ENCODE peak calls at places on chromosomes 11 and 22, in five cellular contexts. One of them, this sample, is unnamed. For H3K36me3, the result is how much of the 10 kb centered on the place peaks cover.

GRCh38 chr22:19448076-19448607 is 631 bp upstream of the C22orf39 start:
- DNase-seq in ovary: no peak
- DNase-seq in breast epithelium: no peak
- DNase-seq in heart left ventricle: no peak
- DNase-seq in Peyer's patch: peak
- DNase-seq in this sample: no peak

GRCh38 chr11:72249961-72250360 is 6.0 kb upstream of the PHOX2A start:
- DNase-seq in Peyer's patch: no peak
- DNase-seq in ovary: no peak
- DNase-seq in heart left ventricle: no peak
- DNase-seq in breast epithelium: no peak
- DNase-seq in this sample: no peak

GRCh38 chr11:79173615-79174014 is 267.2 kb downstream of the TENM4 start:
- DNase-seq in heart left ventricle: peak
- DNase-seq in breast epithelium: no peak
- DNase-seq in Peyer's patch: no peak
- DNase-seq in ovary: peak
- DNase-seq in this sample: no peak

GRCh38 chr11:112516771-112517170 is 256.1 kb upstream of the PLET1 start:
- DNase-seq in heart left ventricle: no peak
- DNase-seq in ovary: no peak
- DNase-seq in breast epithelium: no peak
- DNase-seq in Peyer's patch: no peak
- DNase-seq in this sample: no peak

GRCh38 chr11:79963886-79964660 is 523.2 kb upstream of the TENM4 start:
- DNase-seq in Peyer's patch: no peak
- DNase-seq in breast epithelium: no peak
- DNase-seq in heart left ventricle: no peak
- DNase-seq in ovary: no peak
- DNase-seq in this sample: no peak

GRCh38 chr11:2797741-2798361 is 87.7 kb downstream of the CDKN1C start:
- DNase-seq in Peyer's patch: peak
- DNase-seq in breast epithelium: no peak
- DNase-seq in ovary: peak
- DNase-seq in heart left ventricle: no peak
- DNase-seq in this sample: no peak

GRCh38 chr11:120208012-120208441 is 2.8 kb upstream of the OAF start:
- DNase-seq in heart left ventricle: no peak
- DNase-seq in Peyer's patch: no peak
- DNase-seq in breast epithelium: no peak
- DNase-seq in ovary: no peak
- DNase-seq in this sample: no peak

GRCh38 chr11:66692871-66693331 is 15.2 kb upstream of the RBM4B start:
- DNase-seq in ovary: no peak
- DNase-seq in heart left ventricle: no peak
- DNase-seq in Peyer's patch: no peak
- DNase-seq in breast epithelium: no peak
- DNase-seq in this sample: no peak

GRCh38 chr11:14537134-14537599 is 17.0 kb upstream of the PSMA1 start:
- DNase-seq in ovary: no peak
- DNase-seq in breast epithelium: no peak
- DNase-seq in Peyer's patch: peak
- DNase-seq in heart left ventricle: no peak
- DNase-seq in this sample: no peak

GRCh38 chr11:61309739-61310138 is 14.6 kb upstream of the VWCE start:
- DNase-seq in ovary: no peak
- DNase-seq in Peyer's patch: no peak
- DNase-seq in heart left ventricle: no peak
- DNase-seq in breast epithelium: no peak
- DNase-seq in this sample: no peak

GRCh38 chr11:67271548-67272284 is 5.4 kb downstream of the GRK2 start:
- DNase-seq in ovary: no peak
- DNase-seq in breast epithelium: no peak
- DNase-seq in heart left ventricle: peak
- DNase-seq in Peyer's patch: peak
- DNase-seq in this sample: no peak

GRCh38 chr11:28654191-28654590 is 546.0 kb downstream of the METTL15 start:
- DNase-seq in ovary: no peak
- DNase-seq in Peyer's patch: no peak
- DNase-seq in heart left ventricle: no peak
- DNase-seq in breast epithelium: no peak
- DNase-seq in this sample: no peak

GRCh38 chr22:41092847-41093371 is 517 bp downstream of the EP300 start:
- DNase-seq in ovary: no peak
- DNase-seq in Peyer's patch: peak
- DNase-seq in breast epithelium: no peak
- DNase-seq in heart left ventricle: peak
- DNase-seq in this sample: no peak

GRCh38 chr11:29300441-29300840 is 716.4 kb downstream of the KCNA4 start:
- DNase-seq in Peyer's patch: no peak
- DNase-seq in heart left ventricle: no peak
- DNase-seq in breast epithelium: no peak
- DNase-seq in ovary: no peak
- DNase-seq in this sample: no peak

GRCh38 chr11:72069200-72069599 is 11.1 kb downstream of the NUMA1 start:
- DNase-seq in Peyer's patch: no peak
- DNase-seq in heart left ventricle: no peak
- DNase-seq in ovary: no peak
- DNase-seq in breast epithelium: no peak
- DNase-seq in this sample: no peak

GRCh38 chr22:38401336-38402084 is 53.5 kb downstream of the KCNJ4 start:
- DNase-seq in heart left ventricle: no peak
- DNase-seq in Peyer's patch: no peak
- DNase-seq in ovary: no peak
- DNase-seq in breast epithelium: peak
- DNase-seq in this sample: no peak

GRCh38 chr22:50226224-50227165 is 18.3 kb downstream of the TUBGCP6 start:
- DNase-seq in heart left ventricle: no peak
- DNase-seq in breast epithelium: no peak
- DNase-seq in ovary: no peak
- DNase-seq in Peyer's patch: no peak
- DNase-seq in this sample: no peak

GRCh38 chr22:39723463-39723862 is 152.9 kb downstream of the CACNA1I start:
- DNase-seq in heart left ventricle: no peak
- DNase-seq in breast epithelium: no peak
- DNase-seq in ovary: no peak
- DNase-seq in Peyer's patch: no peak
- DNase-seq in this sample: no peak

GRCh38 chr11:58805065-58805464 is 39.4 kb downstream of the GLYATL2 start:
- DNase-seq in ovary: no peak
- DNase-seq in Peyer's patch: no peak
- DNase-seq in breast epithelium: no peak
- DNase-seq in heart left ventricle: no peak
- DNase-seq in this sample: no peak

GRCh38 chr11:83026229-83026628 is 45.5 kb downstream of the RAB30 start:
- DNase-seq in breast epithelium: no peak
- DNase-seq in Peyer's patch: no peak
- DNase-seq in heart left ventricle: no peak
- DNase-seq in ovary: no peak
- DNase-seq in this sample: no peak
- H3K36me3 ChIP-seq in breast epithelium: under half
- H3K36me3 ChIP-seq in Peyer's patch: under half
- H3K36me3 ChIP-seq in heart left ventricle: under half
- H3K36me3 ChIP-seq in ovary: under half
- H3K36me3 ChIP-seq in this sample: under half

DNA sequence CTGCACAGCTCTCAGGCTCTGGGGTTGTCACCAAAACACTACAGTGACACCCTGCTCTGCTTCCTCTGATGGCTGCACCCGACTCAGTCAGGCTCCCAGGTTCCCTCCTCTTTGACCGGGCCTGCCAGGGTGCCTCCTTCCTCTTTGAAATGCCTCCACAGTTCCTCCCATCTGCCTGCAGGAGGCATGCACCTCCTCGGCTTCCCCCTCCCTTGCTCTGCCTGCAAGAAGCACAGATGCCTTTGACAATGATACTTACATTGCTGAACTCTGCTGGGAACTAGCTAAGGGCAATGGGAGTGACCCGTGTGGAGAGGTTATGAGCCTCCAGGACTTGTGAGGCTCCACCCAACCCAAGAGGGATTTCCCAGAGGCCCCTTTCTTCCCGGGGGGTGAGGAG is 674.1 kb downstream of the OPCML start:
- DNase-seq in heart left ventricle: no peak
- DNase-seq in Peyer's patch: no peak
- DNase-seq in ovary: no peak
- DNase-seq in breast epithelium: no peak
- DNase-seq in this sample: no peak
- TF ChIP-seq CTCF in heart left ventricle: no peak
- TF ChIP-seq CTCF in Peyer's patch: peak
- TF ChIP-seq CTCF in ovary: no peak
- TF ChIP-seq CTCF in breast epithelium: no peak
- TF ChIP-seq CTCF in this sample: no peak

GRCh38 chr11:65014146-65014960 is at the start of gene ARL2:
- DNase-seq in ovary: no peak
- DNase-seq in heart left ventricle: no peak
- DNase-seq in breast epithelium: no peak
- DNase-seq in Peyer's patch: no peak
- DNase-seq in this sample: no peak
- H3K36me3 ChIP-seq in ovary: under half
- H3K36me3 ChIP-seq in heart left ventricle: under half
- H3K36me3 ChIP-seq in breast epithelium: under half
- H3K36me3 ChIP-seq in Peyer's patch: under half
- H3K36me3 ChIP-seq in this sample: under half

DNA sequence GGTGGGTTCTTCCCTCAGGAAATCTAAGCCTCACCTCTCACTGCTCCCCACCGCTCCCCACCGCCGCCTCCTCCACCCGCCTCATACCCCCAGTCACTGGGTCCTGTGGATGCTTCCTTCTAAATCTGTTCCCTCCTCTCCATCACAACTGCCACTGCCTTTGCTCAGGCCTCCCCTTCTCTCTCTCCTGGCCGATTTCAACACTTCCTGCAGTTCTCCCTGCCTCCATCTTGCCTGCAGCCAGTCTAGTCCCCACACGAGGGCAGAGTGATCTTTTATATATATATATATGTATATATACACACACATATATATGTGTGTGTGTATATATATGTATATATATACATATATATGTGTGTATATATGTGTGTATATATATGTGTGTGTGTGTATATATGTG is 27.8 kb downstream of the CREB3L1 start:
- DNase-seq in ovary: no peak
- DNase-seq in heart left ventricle: no peak
- DNase-seq in Peyer's patch: no peak
- DNase-seq in breast epithelium: no peak
- DNase-seq in this sample: no peak
- TF ChIP-seq CTCF in ovary: no peak
- TF ChIP-seq CTCF in heart left ventricle: no peak
- TF ChIP-seq CTCF in Peyer's patch: no peak
- TF ChIP-seq CTCF in breast epithelium: no peak
- TF ChIP-seq CTCF in this sample: no peak

GRCh38 chr22:29827091-29827490 is 11.0 kb downstream of the ASCC2 start:
- DNase-seq in ovary: no peak
- DNase-seq in Peyer's patch: no peak
- DNase-seq in breast epithelium: no peak
- DNase-seq in heart left ventricle: no peak
- DNase-seq in this sample: no peak
- H3K36me3 ChIP-seq in ovary: under half
- H3K36me3 ChIP-seq in Peyer's patch: under half
- H3K36me3 ChIP-seq in breast epithelium: under half
- H3K36me3 ChIP-seq in heart left ventricle: under half
- H3K36me3 ChIP-seq in this sample: under half

DNA sequence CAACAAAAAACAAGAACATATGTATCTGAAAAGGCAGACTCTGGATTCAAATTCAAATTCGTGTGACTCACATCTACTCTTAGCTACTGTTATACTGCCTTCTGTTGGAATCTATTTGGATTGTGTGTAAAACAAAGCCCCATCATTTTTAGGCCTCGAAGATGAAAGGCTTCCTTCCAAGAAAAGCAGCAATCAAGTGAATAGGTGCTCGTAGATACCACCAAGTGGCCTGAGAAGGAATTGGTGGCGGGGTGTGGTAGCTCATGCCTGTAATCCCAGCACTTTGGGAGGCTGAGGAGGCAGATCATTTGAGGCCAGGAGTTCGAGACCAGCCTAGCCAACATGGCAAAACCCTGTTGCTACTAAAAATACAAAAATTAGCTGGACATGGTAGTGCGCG is 4.2 kb downstream of the GRAMD1B start:
- DNase-seq in breast epithelium: no peak
- DNase-seq in Peyer's patch: peak
- DNase-seq in ovary: no peak
- DNase-seq in heart left ventricle: no peak
- DNase-seq in this sample: no peak
- TF ChIP-seq CTCF in breast epithelium: no peak
- TF ChIP-seq CTCF in Peyer's patch: peak
- TF ChIP-seq CTCF in ovary: no peak
- TF ChIP-seq CTCF in heart left ventricle: no peak
- TF ChIP-seq CTCF in this sample: no peak

DNA sequence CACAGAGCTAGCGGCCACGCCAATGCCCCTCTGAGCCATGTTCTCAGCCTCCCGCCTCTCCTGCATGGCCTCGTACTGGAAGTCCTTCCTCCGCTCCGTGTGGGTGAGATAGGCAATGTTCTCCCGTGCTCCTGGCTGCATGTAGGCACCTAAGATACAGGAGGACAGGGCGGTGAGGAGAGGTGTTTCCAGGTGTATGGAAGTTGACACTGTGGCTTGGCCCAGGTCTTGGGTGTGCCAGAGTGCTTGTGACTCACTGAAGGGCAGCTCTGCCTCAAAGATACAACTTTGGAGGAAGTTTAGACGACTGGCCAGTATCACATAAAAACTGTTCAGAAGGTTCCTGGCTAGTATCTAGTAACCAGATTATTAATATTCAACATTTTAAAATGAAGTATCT is 8.5 kb downstream of the SRRD start:
- DNase-seq in Peyer's patch: no peak
- DNase-seq in ovary: no peak
- DNase-seq in breast epithelium: no peak
- DNase-seq in heart left ventricle: no peak
- DNase-seq in this sample: no peak
- H3K36me3 ChIP-seq in Peyer's patch: under half
- H3K36me3 ChIP-seq in ovary: under half
- H3K36me3 ChIP-seq in breast epithelium: under half
- H3K36me3 ChIP-seq in heart left ventricle: half or more
- H3K36me3 ChIP-seq in this sample: half or more